ENCODE peak calls at places on chromosomes 13 and 19, in ten cellular contexts. One of them, this sample, is unnamed.

GRCh38 chr13:99704390-99704789 is 203.1 kb downstream of the TM9SF2 start:
- DNase-seq in stimulated activated CD4-positive, alpha-beta T cell treated with anti-CD3 and anti-CD28 coated beads, Interleukin-4, amount 100 ng/mL, for 48 hours: no peak
- DNase-seq in GM12878: no peak
- DNase-seq in hippocampal formation: no peak
- DNase-seq in GM19239: no peak
- DNase-seq in SW 1271: no peak
- DNase-seq in neuronal stem cell: no peak
- DNase-seq in NCI-H524: no peak
- DNase-seq in HT-29: no peak
- DNase-seq in fibroblast of mammary gland: no peak
- DNase-seq in this sample: peak

GRCh38 chr13:100528353-100528752 is 60.2 kb downstream of the GGACT start:
- DNase-seq in HT-29: no peak
- DNase-seq in stimulated activated CD4-positive, alpha-beta T cell treated with anti-CD3 and anti-CD28 coated beads, Interleukin-4, amount 100 ng/mL, for 48 hours: no peak
- DNase-seq in hippocampal formation: no peak
- DNase-seq in SW 1271: no peak
- DNase-seq in GM19239: no peak
- DNase-seq in neuronal stem cell: no peak
- DNase-seq in fibroblast of mammary gland: no peak
- DNase-seq in NCI-H524: no peak
- DNase-seq in GM12878: no peak
- DNase-seq in this sample: no peak

GRCh38 chr19:12939292-12939606 is 840 bp downstream of the CALR start:
- DNase-seq in GM19239: no peak
- DNase-seq in stimulated activated CD4-positive, alpha-beta T cell treated with anti-CD3 and anti-CD28 coated beads, Interleukin-4, amount 100 ng/mL, for 48 hours: no peak
- DNase-seq in hippocampal formation: no peak
- DNase-seq in neuronal stem cell: no peak
- DNase-seq in NCI-H524: peak
- DNase-seq in SW 1271: no peak
- DNase-seq in HT-29: no peak
- DNase-seq in fibroblast of mammary gland: peak
- DNase-seq in GM12878: no peak
- DNase-seq in this sample: no peak

GRCh38 chr19:55588738-55589137 is 8.1 kb upstream of the ZNF579 start:
- DNase-seq in HT-29: no peak
- DNase-seq in stimulated activated CD4-positive, alpha-beta T cell treated with anti-CD3 and anti-CD28 coated beads, Interleukin-4, amount 100 ng/mL, for 48 hours: no peak
- DNase-seq in neuronal stem cell: no peak
- DNase-seq in NCI-H524: no peak
- DNase-seq in GM12878: no peak
- DNase-seq in hippocampal formation: no peak
- DNase-seq in SW 1271: no peak
- DNase-seq in fibroblast of mammary gland: no peak
- DNase-seq in GM19239: no peak
- DNase-seq in this sample: no peak

GRCh38 chr19:4506449-4507149 is 11.7 kb downstream of the PLIN4 start:
- DNase-seq in fibroblast of mammary gland: peak
- DNase-seq in GM12878: no peak
- DNase-seq in stimulated activated CD4-positive, alpha-beta T cell treated with anti-CD3 and anti-CD28 coated beads, Interleukin-4, amount 100 ng/mL, for 48 hours: no peak
- DNase-seq in HT-29: no peak
- DNase-seq in GM19239: no peak
- DNase-seq in NCI-H524: no peak
- DNase-seq in hippocampal formation: no peak
- DNase-seq in SW 1271: no peak
- DNase-seq in neuronal stem cell: no peak
- DNase-seq in this sample: no peak

GRCh38 chr13:44340508-44340907 is 33.1 kb upstream of the SERP2 start:
- DNase-seq in stimulated activated CD4-positive, alpha-beta T cell treated with anti-CD3 and anti-CD28 coated beads, Interleukin-4, amount 100 ng/mL, for 48 hours: no peak
- DNase-seq in HT-29: no peak
- DNase-seq in hippocampal formation: no peak
- DNase-seq in GM19239: no peak
- DNase-seq in NCI-H524: peak
- DNase-seq in neuronal stem cell: no peak
- DNase-seq in SW 1271: no peak
- DNase-seq in GM12878: no peak
- DNase-seq in fibroblast of mammary gland: no peak
- DNase-seq in this sample: no peak

GRCh38 chr13:26022538-26023292 is 29.1 kb downstream of the SHISA2 start:
- DNase-seq in GM19239: no peak
- DNase-seq in GM12878: no peak
- DNase-seq in SW 1271: no peak
- DNase-seq in fibroblast of mammary gland: peak
- DNase-seq in stimulated activated CD4-positive, alpha-beta T cell treated with anti-CD3 and anti-CD28 coated beads, Interleukin-4, amount 100 ng/mL, for 48 hours: no peak
- DNase-seq in HT-29: peak
- DNase-seq in NCI-H524: peak
- DNase-seq in hippocampal formation: no peak
- DNase-seq in neuronal stem cell: no peak
- DNase-seq in this sample: peak

GRCh38 chr13:36872621-36873020 is 47.4 kb downstream of the SMAD9 start:
- DNase-seq in fibroblast of mammary gland: no peak
- DNase-seq in HT-29: no peak
- DNase-seq in hippocampal formation: peak
- DNase-seq in NCI-H524: no peak
- DNase-seq in GM19239: no peak
- DNase-seq in stimulated activated CD4-positive, alpha-beta T cell treated with anti-CD3 and anti-CD28 coated beads, Interleukin-4, amount 100 ng/mL, for 48 hours: no peak
- DNase-seq in neuronal stem cell: no peak
- DNase-seq in GM12878: no peak
- DNase-seq in SW 1271: no peak
- DNase-seq in this sample: no peak

GRCh38 chr19:55160128-55160985 is 2.8 kb upstream of the TNNI3 start:
- DNase-seq in HT-29: peak
- DNase-seq in GM12878: peak
- DNase-seq in SW 1271: peak
- DNase-seq in stimulated activated CD4-positive, alpha-beta T cell treated with anti-CD3 and anti-CD28 coated beads, Interleukin-4, amount 100 ng/mL, for 48 hours: peak
- DNase-seq in hippocampal formation: peak
- DNase-seq in fibroblast of mammary gland: peak
- DNase-seq in NCI-H524: peak
- DNase-seq in neuronal stem cell: peak
- DNase-seq in GM19239: peak
- DNase-seq in this sample: peak

GRCh38 chr19:55528030-55528801 is 8.7 kb downstream of the SBK2 start:
- DNase-seq in NCI-H524: peak
- DNase-seq in GM12878: no peak
- DNase-seq in fibroblast of mammary gland: no peak
- DNase-seq in GM19239: no peak
- DNase-seq in stimulated activated CD4-positive, alpha-beta T cell treated with anti-CD3 and anti-CD28 coated beads, Interleukin-4, amount 100 ng/mL, for 48 hours: no peak
- DNase-seq in HT-29: no peak
- DNase-seq in SW 1271: no peak
- DNase-seq in neuronal stem cell: no peak
- DNase-seq in hippocampal formation: no peak
- DNase-seq in this sample: peak

GRCh38 chr13:49620170-49620621 is 8.1 kb upstream of the ARL11 start:
- DNase-seq in fibroblast of mammary gland: no peak
- DNase-seq in stimulated activated CD4-positive, alpha-beta T cell treated with anti-CD3 and anti-CD28 coated beads, Interleukin-4, amount 100 ng/mL, for 48 hours: no peak
- DNase-seq in neuronal stem cell: no peak
- DNase-seq in GM12878: no peak
- DNase-seq in GM19239: peak
- DNase-seq in hippocampal formation: no peak
- DNase-seq in SW 1271: no peak
- DNase-seq in NCI-H524: no peak
- DNase-seq in HT-29: no peak
- DNase-seq in this sample: no peak

GRCh38 chr19:9622531-9622930 is 1.5 kb upstream of the ZNF561 start:
- DNase-seq in stimulated activated CD4-positive, alpha-beta T cell treated with anti-CD3 and anti-CD28 coated beads, Interleukin-4, amount 100 ng/mL, for 48 hours: no peak
- DNase-seq in fibroblast of mammary gland: no peak
- DNase-seq in HT-29: no peak
- DNase-seq in GM12878: no peak
- DNase-seq in hippocampal formation: no peak
- DNase-seq in SW 1271: no peak
- DNase-seq in neuronal stem cell: no peak
- DNase-seq in GM19239: no peak
- DNase-seq in NCI-H524: no peak
- DNase-seq in this sample: no peak

GRCh38 chr19:4967738-4968461 is 1.0 kb upstream of the KDM4B start:
- DNase-seq in stimulated activated CD4-positive, alpha-beta T cell treated with anti-CD3 and anti-CD28 coated beads, Interleukin-4, amount 100 ng/mL, for 48 hours: no peak
- DNase-seq in neuronal stem cell: no peak
- DNase-seq in NCI-H524: peak
- DNase-seq in HT-29: no peak
- DNase-seq in GM19239: no peak
- DNase-seq in GM12878: no peak
- DNase-seq in fibroblast of mammary gland: peak
- DNase-seq in SW 1271: no peak
- DNase-seq in hippocampal formation: no peak
- DNase-seq in this sample: no peak

This sample was measured in SHP77 treated with DMSO at 0.1 percent for 48 hours.